ENCODE peak calls at places on chromosome 10, in nine cellular contexts. W is left ventricle myocardium inferior, J is transverse colon, Q is fibroblast of lung, Z is cardiac muscle cell, X is psoas muscle, C is PC-9, O is GM23248, B is IMR-90. G is an unnamed sample. For H3K9me3, the result is how much of the 10 kb centered on the place peaks cover.

GRCh38 chr10:103793429-103793828 is 61.9 kb downstream of the SH3PXD2A start:
- DNase-seq in C (no peak), Q (no peak), W (peak), O (no peak), X (peak), Z (no peak), J (peak), B (no peak), G (no peak)

GRCh38 chr10:123287594-123288247 is 133.5 kb downstream of the BUB3 start:
- DNase-seq in W (no peak), B (peak), Z (peak), X (no peak), J (no peak), Q (no peak), O (peak), C (peak), G (no peak)

GRCh38 chr10:16231734-16232133 is 205.1 kb upstream of the PTER start:
- DNase-seq in Q (no peak), J (no peak), X (no peak), W (no peak), Z (no peak), B (no peak), C (no peak), O (no peak), G (no peak)

GRCh38 chr10:132336064-132336746 is 4.2 kb downstream of the LRRC27 start:
- DNase-seq in B (no peak), W (no peak), J (no peak), Q (no peak), X (no peak), O (peak), C (no peak), Z (peak), G (no peak)

GRCh38 chr10:77428776-77429395 is 208.7 kb downstream of the KCNMA1 start:
- DNase-seq in O (peak), C (no peak), B (peak), Z (peak), X (peak), W (no peak), J (peak), Q (peak), G (no peak)

GRCh38 chr10:34758447-34758996 is 56.6 kb downstream of the PARD3 start:
- DNase-seq in J (no peak), Z (peak), Q (peak), C (peak), W (no peak), O (peak), B (peak), X (no peak), G (no peak)

GRCh38 chr10:2925631-2926030 is 141.7 kb upstream of the PFKP start:
- DNase-seq in Z (peak), O (no peak), W (peak), C (no peak), X (peak), J (peak), B (peak), Q (peak), G (peak)

GRCh38 chr10:32954080-32954479 is 4.0 kb downstream of the ITGB1 start:
- DNase-seq in X (no peak), B (no peak), Z (no peak), W (no peak), Q (no peak), O (no peak), J (no peak), C (no peak), G (no peak)

GRCh38 chr10:21173433-21173963 is 276.4 kb upstream of the NEBL start:
- DNase-seq in C (no peak), B (no peak), Q (no peak), W (no peak), O (no peak), X (no peak), Z (no peak), J (no peak), G (no peak)

GRCh38 chr10:60105195-60105812 is 198.9 kb upstream of the CCDC6 start:
- DNase-seq in B (no peak), O (peak), W (no peak), Z (no peak), X (no peak), J (no peak), C (no peak), Q (no peak), G (no peak)

DNA sequence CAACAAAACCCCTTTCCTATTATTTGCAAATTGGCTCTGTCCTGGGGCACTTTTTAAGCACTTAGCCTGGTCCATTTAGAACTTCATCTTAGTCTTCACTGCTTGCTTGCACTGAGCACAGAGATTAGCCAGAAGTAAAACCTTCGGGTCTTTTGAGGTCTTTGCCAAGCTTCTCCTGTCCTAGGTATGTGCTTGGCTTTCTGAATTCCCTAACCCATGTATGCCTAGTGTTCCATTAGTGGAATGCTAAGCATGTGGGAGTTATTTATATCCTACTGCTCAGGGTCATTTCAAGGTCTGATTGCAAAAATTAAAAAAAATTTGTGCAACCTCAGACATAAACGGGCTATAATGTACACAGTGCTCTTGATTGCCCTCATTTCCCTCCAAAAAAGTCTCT is 18.0 kb downstream of the ZNF37A start:
- DNase-seq in W (no peak), Z (no peak), X (no peak), O (no peak), J (no peak), B (no peak), C (no peak), Q (peak), G (no peak)
- H3K9me3 ChIP-seq in W (half or more), Z (under half), X (half or more), O (under half), J (half or more), B (under half), C (under half), Q (under half), G (under half)

DNA sequence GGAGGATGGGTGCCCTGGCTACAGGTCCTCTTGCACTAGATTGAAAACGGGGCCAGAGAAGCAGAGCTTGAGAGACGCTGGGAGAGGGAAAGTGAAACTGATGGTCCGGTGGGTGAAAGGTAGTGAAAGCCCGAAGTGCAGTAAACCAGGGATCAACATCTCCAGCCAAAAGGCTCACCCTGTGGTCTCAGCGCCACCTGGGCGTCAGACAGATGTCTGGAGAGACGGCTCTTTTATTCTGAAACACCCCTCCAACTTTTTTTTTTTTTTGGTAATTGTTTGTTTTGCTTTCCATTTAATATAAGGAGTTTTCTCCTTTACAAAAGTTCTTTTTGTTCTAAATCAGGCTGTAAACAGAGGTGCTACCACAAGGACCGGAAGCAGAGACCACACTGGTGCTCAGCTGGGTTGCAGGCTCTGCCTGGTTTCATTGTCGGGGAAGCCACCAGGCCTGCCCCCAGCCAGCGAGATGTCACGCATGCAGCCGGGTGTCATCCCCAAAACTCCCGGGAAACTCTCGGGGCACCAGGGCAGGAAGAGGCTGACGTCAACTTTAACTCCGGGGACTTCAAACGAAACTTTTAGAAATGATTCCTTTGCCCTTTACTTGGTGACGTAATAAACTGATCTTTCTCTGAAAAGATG is 11.2 kb downstream of the IL2RA start:
- DNase-seq in X (peak), Q (peak), C (no peak), J (peak), O (peak), B (peak), Z (peak), W (peak), G (peak)
- H3K4me3 ChIP-seq in X (peak), Q (peak), C (no peak), J (peak), O (peak), B (peak), Z (no peak), W (peak), G (peak)

DNA sequence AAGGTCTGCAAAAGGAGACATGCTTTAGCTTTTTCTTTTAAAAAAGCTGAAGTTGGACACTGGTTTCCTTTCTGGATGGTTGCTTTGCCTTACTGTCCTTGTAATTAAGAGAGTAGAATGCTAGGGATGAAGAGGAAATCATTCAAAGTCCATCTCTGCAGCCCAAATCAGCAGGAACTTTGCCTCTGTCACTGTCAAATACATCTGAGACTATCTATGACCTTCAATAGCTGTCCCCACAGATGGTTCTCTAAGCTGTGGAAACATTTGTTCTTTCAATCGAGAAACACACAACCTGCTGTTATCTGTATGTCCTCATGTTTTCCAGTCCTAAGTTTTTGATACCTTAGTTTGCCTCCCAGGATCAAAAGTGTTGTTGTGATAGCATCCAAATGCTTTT is 117.5 kb downstream of the SORBS1 start:
- DNase-seq in C (no peak), Q (no peak), W (no peak), X (no peak), O (no peak), B (no peak), Z (no peak), J (no peak), G (no peak)
- H3K27ac ChIP-seq in C (no peak), Q (no peak), W (peak), X (peak), O (no peak), B (no peak), Z (no peak), J (peak), G (peak)

GRCh38 chr10:29681700-29682444 is 47.1 kb upstream of the SVIL start:
- DNase-seq in J (no peak), C (no peak), W (no peak), X (no peak), B (no peak), Z (no peak), O (no peak), Q (no peak), G (no peak)

GRCh38 chr10:29680091-29680490 is 45.3 kb upstream of the SVIL start:
- DNase-seq in W (no peak), J (no peak), Q (no peak), X (no peak), B (no peak), Z (no peak), O (no peak), C (no peak), G (no peak)

GRCh38 chr10:29675984-29676383 is 41.2 kb upstream of the SVIL start:
- DNase-seq in W (no peak), C (no peak), X (no peak), B (no peak), Q (no peak), Z (no peak), J (no peak), O (no peak), G (no peak)

GRCh38 chr10:29671968-29672367 is 37.2 kb upstream of the SVIL start:
- DNase-seq in O (no peak), B (no peak), Q (no peak), J (no peak), Z (no peak), C (no peak), X (no peak), W (no peak), G (no peak)

GRCh38 chr10:29676732-29677131 is 42.0 kb upstream of the SVIL start:
- DNase-seq in O (no peak), Q (no peak), W (no peak), J (no peak), C (no peak), X (no peak), Z (no peak), B (no peak), G (no peak)
- H3K9me3 ChIP-seq in O (under half), Q (under half), W (under half), J (under half), C (under half), X (under half), Z (under half), B (under half), G (under half)

DNA sequence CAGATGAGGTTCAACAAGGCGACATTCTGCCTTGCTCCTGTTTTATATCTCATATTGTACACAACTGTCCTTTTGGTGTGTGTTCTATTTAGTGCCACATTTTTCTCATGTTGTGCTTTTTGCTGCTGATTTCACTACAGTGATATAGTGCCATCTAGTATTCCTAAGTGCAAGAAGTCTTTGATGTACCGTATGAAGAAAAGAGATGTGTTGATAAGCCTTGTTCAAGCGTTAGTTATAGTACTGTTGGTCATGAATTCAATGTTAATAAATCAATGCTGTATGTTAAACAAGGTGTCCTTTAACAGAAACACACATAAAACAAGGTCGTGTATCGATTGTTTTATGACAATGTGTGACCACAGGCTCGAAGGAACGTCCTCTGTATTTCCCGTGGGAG is 939.4 kb downstream of the GATA3 start:
- DNase-seq in O (no peak), B (no peak), W (no peak), C (no peak), J (no peak), Q (no peak), X (no peak), Z (no peak), G (no peak)
- H3K4me3 ChIP-seq in O (no peak), B (no peak), W (no peak), C (no peak), J (no peak), Q (no peak), X (no peak), Z (no peak), G (no peak)